ENCODE peak calls at places on chromosome 22, in seven cellular contexts. J, N, Y, M, A, U and H are unnamed samples.

GRCh38 chr22:31106001-31106571 is 1.3 kb downstream of the SELENOM start:
- DNase-seq in J (peak; percentile 50), N (no peak), Y (no peak), M (no peak), A (no peak), U (no peak), H (no peak)

GRCh38 chr22:37262346-37262745 is 18.3 kb upstream of the RAC2 start:
- DNase-seq in J (no peak), N (no peak), Y (peak; percentile 5), M (no peak), A (no peak), U (no peak), H (no peak)

GRCh38 chr22:40594346-40594745 is 42.2 kb downstream of the MRTFA start:
- DNase-seq in J (no peak), N (no peak), Y (no peak), M (no peak), A (no peak), U (no peak), H (no peak)

GRCh38 chr22:46104881-46105493 is 45.3 kb upstream of the PPARA start:
- DNase-seq in J (no peak), N (no peak), Y (no peak), M (no peak), A (no peak), U (no peak), H (no peak)

GRCh38 chr22:48651036-48651890 is 1176.4 kb downstream of the BRD1 start:
- DNase-seq in J (no peak), N (no peak), Y (no peak), M (no peak), A (no peak), U (no peak), H (no peak)

GRCh38 chr22:49906799-49907290 is 11.4 kb downstream of the ALG12 start:
- DNase-seq in J (no peak), N (no peak), Y (no peak), M (no peak), A (no peak), U (no peak), H (no peak)

GRCh38 chr22:40053460-40053859 is 58.7 kb downstream of the FAM83F start:
- DNase-seq in J (no peak), N (no peak), Y (no peak), M (no peak), A (no peak), U (no peak), H (no peak)

GRCh38 chr22:35334010-35334409 is 34.3 kb downstream of the TOM1 start:
- DNase-seq in J (no peak), N (no peak), Y (no peak), M (no peak), A (no peak), U (no peak), H (no peak)

GRCh38 chr22:28018461-28018927 is 99.4 kb upstream of the PITPNB start:
- DNase-seq in J (no peak), N (no peak), Y (no peak), M (no peak), A (no peak), U (no peak), H (no peak)

GRCh38 chr22:39234157-39234793 is 10.5 kb downstream of the PDGFB start:
- DNase-seq in J (no peak), N (no peak), Y (peak; percentile 59), M (no peak), A (no peak), U (no peak), H (peak; percentile 67)

GRCh38 chr22:29630180-29630498 is 26.7 kb downstream of the NF2 start:
- DNase-seq in J (no peak), N (no peak), Y (no peak), M (no peak), A (no peak), U (no peak), H (no peak)

GRCh38 chr22:38881464-38881871 is 9.5 kb upstream of the CBX6 start:
- DNase-seq in J (peak; percentile 42), N (no peak), Y (peak; percentile 84), M (peak; percentile 67), A (no peak), U (peak; percentile 20), H (no peak)

GRCh38 chr22:17412232-17412631 is 43.0 kb downstream of the CECR2 start:
- DNase-seq in J (no peak), N (no peak), Y (no peak), M (peak; percentile 40), A (no peak), U (no peak), H (no peak)

GRCh38 chr22:38406617-38407016 is 48.4 kb downstream of the KCNJ4 start:
- DNase-seq in J (no peak), N (no peak), Y (no peak), M (no peak), A (no peak), U (peak; percentile 30), H (no peak)

GRCh38 chr22:43210631-43211515 is 23.9 kb upstream of the TTLL12 start:
- DNase-seq in J (no peak), N (no peak), Y (no peak), M (no peak), A (no peak), U (no peak), H (no peak)

GRCh38 chr22:43222281-43222680 is 35.3 kb upstream of the TTLL12 start:
- DNase-seq in J (no peak), N (no peak), Y (peak; percentile 60), M (no peak), A (no peak), U (no peak), H (no peak)

GRCh38 chr22:47379037-47379436 is 616.6 kb downstream of the TBC1D22A start:
- DNase-seq in J (no peak), N (no peak), Y (no peak), M (no peak), A (no peak), U (no peak), H (no peak)

GRCh38 chr22:39488563-39489083 is 13.5 kb upstream of the MIEF1 start:
- DNase-seq in J (no peak), N (no peak), Y (no peak), M (no peak), A (no peak), U (no peak), H (no peak)

GRCh38 chr22:46084943-46085830 is 65.1 kb upstream of the PPARA start:
- DNase-seq in J (peak; percentile 79), N (no peak), Y (peak; percentile 84), M (no peak), A (no peak), U (no peak), H (no peak)